ENCODE peak calls at places on chromosomes 12 and 14, in eight cellular contexts. One of them, this sample, is unnamed.

GRCh38 chr12:6461401-6462233 is 8.9 kb downstream of the VAMP1 start:
- DNase-seq in HuH-7.5: no peak
- DNase-seq in endothelial cell: no peak
- DNase-seq in Calu3: no peak
- DNase-seq in HFF-Myc: no peak
- DNase-seq in H7: no peak
- DNase-seq in activated naive CD4-positive, alpha-beta T cell: peak; percentile 66
- DNase-seq in NCI-H524: no peak
- DNase-seq in this sample: peak; percentile 80

GRCh38 chr14:96065661-96066459 is 26.7 kb downstream of the C14orf132 start:
- DNase-seq in HuH-7.5: no peak
- DNase-seq in endothelial cell: no peak
- DNase-seq in Calu3: no peak
- DNase-seq in HFF-Myc: no peak
- DNase-seq in H7: peak; percentile 60
- DNase-seq in activated naive CD4-positive, alpha-beta T cell: no peak
- DNase-seq in NCI-H524: no peak
- DNase-seq in this sample: no peak

GRCh38 chr12:73656375-73656774 is 881.3 kb upstream of the ATXN7L3B start:
- DNase-seq in HuH-7.5: peak; percentile 3
- DNase-seq in endothelial cell: no peak
- DNase-seq in Calu3: no peak
- DNase-seq in HFF-Myc: no peak
- DNase-seq in H7: no peak
- DNase-seq in activated naive CD4-positive, alpha-beta T cell: no peak
- DNase-seq in NCI-H524: no peak
- DNase-seq in this sample: no peak

GRCh38 chr14:90024910-90025309 is 36.9 kb upstream of the KCNK13 start:
- DNase-seq in HuH-7.5: no peak
- DNase-seq in endothelial cell: no peak
- DNase-seq in Calu3: no peak
- DNase-seq in HFF-Myc: no peak
- DNase-seq in H7: no peak
- DNase-seq in activated naive CD4-positive, alpha-beta T cell: no peak
- DNase-seq in NCI-H524: no peak
- DNase-seq in this sample: no peak

GRCh38 chr12:6630696-6631095 is 5.1 kb downstream of the LPAR5 start:
- DNase-seq in HuH-7.5: no peak
- DNase-seq in endothelial cell: no peak
- DNase-seq in Calu3: no peak
- DNase-seq in HFF-Myc: no peak
- DNase-seq in H7: no peak
- DNase-seq in activated naive CD4-positive, alpha-beta T cell: no peak
- DNase-seq in NCI-H524: peak; percentile 78
- DNase-seq in this sample: no peak

GRCh38 chr12:21169878-21170472 is 39.0 kb downstream of the SLCO1B1 start:
- DNase-seq in HuH-7.5: peak; percentile 2
- DNase-seq in endothelial cell: peak; percentile 80
- DNase-seq in Calu3: peak; percentile 68
- DNase-seq in HFF-Myc: peak; percentile 3
- DNase-seq in H7: peak; percentile 46
- DNase-seq in activated naive CD4-positive, alpha-beta T cell: no peak
- DNase-seq in NCI-H524: no peak
- DNase-seq in this sample: peak; percentile 24

GRCh38 chr12:115750340-115750739 is 527.2 kb downstream of the MED13L start:
- DNase-seq in HuH-7.5: no peak
- DNase-seq in endothelial cell: no peak
- DNase-seq in Calu3: no peak
- DNase-seq in HFF-Myc: no peak
- DNase-seq in H7: no peak
- DNase-seq in activated naive CD4-positive, alpha-beta T cell: no peak
- DNase-seq in NCI-H524: no peak
- DNase-seq in this sample: no peak

GRCh38 chr12:20421338-20421890 is 53.1 kb downstream of the PDE3A start:
- DNase-seq in HuH-7.5: no peak
- DNase-seq in endothelial cell: no peak
- DNase-seq in Calu3: no peak
- DNase-seq in HFF-Myc: no peak
- DNase-seq in H7: no peak
- DNase-seq in activated naive CD4-positive, alpha-beta T cell: no peak
- DNase-seq in NCI-H524: no peak
- DNase-seq in this sample: peak; percentile 74

GRCh38 chr14:68958553-68958952 is 20.5 kb downstream of the ACTN1 start:
- DNase-seq in HuH-7.5: no peak
- DNase-seq in endothelial cell: no peak
- DNase-seq in Calu3: no peak
- DNase-seq in HFF-Myc: no peak
- DNase-seq in H7: no peak
- DNase-seq in activated naive CD4-positive, alpha-beta T cell: no peak
- DNase-seq in NCI-H524: no peak
- DNase-seq in this sample: no peak

GRCh38 chr12:80553316-80553715 is 109.3 kb downstream of the PTPRQ start:
- DNase-seq in HuH-7.5: no peak
- DNase-seq in endothelial cell: no peak
- DNase-seq in Calu3: no peak
- DNase-seq in HFF-Myc: peak; percentile 73
- DNase-seq in H7: no peak
- DNase-seq in activated naive CD4-positive, alpha-beta T cell: no peak
- DNase-seq in NCI-H524: no peak
- DNase-seq in this sample: no peak

GRCh38 chr12:92055877-92056276 is 89.8 kb downstream of the BTG1 start:
- DNase-seq in HuH-7.5: no peak
- DNase-seq in endothelial cell: no peak
- DNase-seq in Calu3: peak; percentile 60
- DNase-seq in HFF-Myc: no peak
- DNase-seq in H7: no peak
- DNase-seq in activated naive CD4-positive, alpha-beta T cell: no peak
- DNase-seq in NCI-H524: no peak
- DNase-seq in this sample: peak; percentile 58

GRCh38 chr14:29035129-29035528 is 268.5 kb downstream of the FOXG1 start:
- DNase-seq in HuH-7.5: no peak
- DNase-seq in endothelial cell: no peak
- DNase-seq in Calu3: no peak
- DNase-seq in HFF-Myc: no peak
- DNase-seq in H7: no peak
- DNase-seq in activated naive CD4-positive, alpha-beta T cell: no peak
- DNase-seq in NCI-H524: no peak
- DNase-seq in this sample: no peak

This sample was measured in transverse colon.